ENCODE peak calls at places on chromosomes 3 and 15, in five cellular contexts. T is uterus; W is fibroblast of pulmonary artery; N is activated CD4-positive, alpha-beta T cell treated with anti-CD3 and anti-CD28 coated beads, Interleukin-2, amount 50 U/mL, for 4 hours; I is dorsolateral prefrontal cortex. E is an unnamed sample.

GRCh38 chr3:16102905-16103364 is 71.5 kb upstream of the GALNT15 start:
- DNase-seq in T (no peak), W (peak), N (no peak), I (no peak), E (no peak)

GRCh38 chr3:10983219-10983916 is 9.2 kb upstream of the SLC6A1 start:
- DNase-seq in T (no peak), W (peak), N (no peak), I (no peak), E (no peak)

GRCh38 chr3:42582474-42583070 is 805 bp upstream of the SEC22C start:
- DNase-seq in T (no peak), W (no peak), N (no peak), I (no peak), E (no peak)

GRCh38 chr3:183070892-183071291 is 28.4 kb downstream of the MCCC1 start:
- DNase-seq in T (no peak), W (no peak), N (no peak), I (no peak), E (no peak)

GRCh38 chr3:186882881-186883685 is 40.6 kb downstream of the ADIPOQ start:
- DNase-seq in T (no peak), W (peak), N (peak), I (no peak), E (no peak)

GRCh38 chr15:94882071-94882712 is 650.8 kb downstream of the MCTP2 start:
- DNase-seq in T (no peak), W (no peak), N (no peak), I (no peak), E (peak)

GRCh38 chr3:128725547-128725931 is 444 bp upstream of the RAB7A start:
- DNase-seq in T (no peak), W (no peak), N (no peak), I (no peak), E (no peak)

GRCh38 chr3:126816956-126817777 is 113.1 kb downstream of the CHCHD6 start:
- DNase-seq in T (no peak), W (peak), N (no peak), I (no peak), E (no peak)

GRCh38 chr15:43702701-43703433 is 9.2 kb downstream of the CKMT1A start:
- DNase-seq in T (no peak), W (no peak), N (no peak), I (no peak), E (no peak)

GRCh38 chr3:158731938-158732855 is at the start of gene RARRES1:
- DNase-seq in T (peak), W (peak), N (no peak), I (peak), E (peak)

E was measured in posterior cingulate gyrus.